ENCODE peak calls at places on chromosome 1, in ten cellular contexts. E is tibial artery, F is mesendoderm, S is tibial nerve, A is H9, O is lower lobe of right lung, T is mucosa of descending colon, G is psoas muscle, R is H1, Y is fibroblast of lung. K is an unnamed sample.
A peak's percentile ranks its signal among the peaks of the same experiment; 100 is the strongest.

GRCh38 chr1:2836333-2836970 is 35.0 kb upstream of the TTC34 start:
- DNase-seq in G (no peak), Y (no peak), O (peak; percentile 34), R (no peak), A (no peak), E (no peak), F (no peak), T (no peak), S (no peak), K (no peak)

GRCh38 chr1:188937965-188938551 is 1539.6 kb downstream of the BRINP3 start:
- DNase-seq in A (no peak), S (no peak), F (peak; percentile 13), R (no peak), T (no peak), G (no peak), Y (peak; percentile 64), O (no peak), E (no peak), K (no peak)

GRCh38 chr1:147389532-147390184 is 147.2 kb downstream of the CHD1L start:
- DNase-seq in O (no peak), S (no peak), T (no peak), Y (peak; percentile 31), R (peak; percentile 62), A (peak; percentile 49), G (no peak), E (no peak), F (peak; percentile 76), K (peak; percentile 62)

GRCh38 chr1:30908886-30909777 is 574 bp upstream of the SDC3 start:
- DNase-seq in T (peak; percentile 55), R (peak; percentile 56), G (no peak), O (no peak), A (peak; percentile 65), Y (no peak), F (peak; percentile 77), E (peak; percentile 32), S (no peak), K (no peak)

GRCh38 chr1:230796626-230797025 is 49.4 kb downstream of the CAPN9 start:
- DNase-seq in R (no peak), G (no peak), S (no peak), F (no peak), E (no peak), T (no peak), A (no peak), O (no peak), Y (no peak), K (no peak)

GRCh38 chr1:233040494-233040893 is 90.1 kb downstream of the NTPCR start:
- DNase-seq in R (no peak), S (no peak), E (no peak), G (no peak), F (no peak), Y (no peak), T (no peak), O (no peak), A (no peak), K (no peak)

GRCh38 chr1:183000563-183000962 is 22.7 kb upstream of the LAMC1 start:
- DNase-seq in F (no peak), O (no peak), Y (peak; percentile 7), G (no peak), E (no peak), R (no peak), T (no peak), S (no peak), A (no peak), K (no peak)

GRCh38 chr1:200154069-200154767 is 126.7 kb downstream of the NR5A2 start:
- DNase-seq in F (peak; percentile 81), Y (peak; percentile 15), R (no peak), S (no peak), G (no peak), E (no peak), T (no peak), O (no peak), A (no peak), K (no peak)

GRCh38 chr1:230842801-230843200 is 25.5 kb downstream of the C1orf198 start:
- DNase-seq in S (no peak), A (no peak), G (no peak), Y (no peak), O (no peak), F (no peak), E (no peak), T (no peak), R (no peak), K (no peak)

GRCh38 chr1:154955718-154956513 is at the start of gene PBXIP1:
- DNase-seq in F (peak; percentile 99), A (peak; percentile 95), T (peak; percentile 64), E (peak; percentile 85), G (peak; percentile 54), S (peak; percentile 71), O (no peak), Y (peak; percentile 86), R (peak; percentile 90), K (peak; percentile 98)

DNA sequence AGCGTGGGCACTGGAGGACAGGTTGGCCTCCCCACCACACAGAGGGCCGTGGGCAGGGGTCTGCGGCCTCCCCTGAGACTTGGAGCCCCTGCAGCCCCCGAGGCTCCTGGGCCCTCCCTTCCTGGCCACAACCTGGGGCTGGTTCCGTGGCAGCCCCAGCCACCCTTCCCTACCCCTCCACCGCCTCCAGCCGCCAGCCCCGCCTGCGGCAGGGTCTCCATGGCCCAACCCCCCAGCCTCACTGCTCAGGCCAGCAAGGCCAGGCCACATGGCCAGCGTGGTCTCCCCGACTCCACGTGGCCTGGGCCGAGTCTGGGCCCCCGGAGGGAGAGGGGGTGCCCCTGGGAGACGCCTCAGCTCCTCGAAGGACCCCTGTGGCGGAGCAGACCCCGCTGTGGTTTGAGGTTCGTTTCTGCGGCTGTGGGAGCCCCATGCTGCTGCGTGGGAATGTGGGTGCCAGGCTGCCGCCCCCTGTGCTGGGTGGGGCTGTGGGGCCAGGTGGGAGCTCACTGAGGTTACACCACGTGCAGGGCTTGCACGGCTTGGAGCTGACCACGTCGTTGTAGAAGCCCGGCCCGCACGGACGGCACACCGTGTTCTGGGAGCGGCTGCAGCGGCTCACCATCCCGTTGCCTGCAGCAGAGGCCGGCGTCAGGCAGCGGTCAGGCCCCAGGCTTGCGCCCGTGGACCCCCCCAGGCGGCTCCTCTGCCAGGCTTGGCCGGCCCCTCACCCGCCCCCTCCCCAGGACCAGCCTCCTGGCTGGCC is 617 bp downstream of the TNFRSF4 start:
- DNase-seq in G (peak; percentile 31), R (no peak), F (no peak), Y (no peak), S (no peak), T (peak; percentile 42), E (no peak), O (no peak), A (no peak), K (no peak)
- H3K4me1 ChIP-seq in G (peaks cover under 1% of the 10 kb centered on the region), R (no peaks in the 10 kb centered on the region), F (no peaks in the 10 kb centered on the region), Y (peaks cover 5% of the 10 kb centered on the region), S (peaks cover 32% of the 10 kb centered on the region), T (peaks cover 15% of the 10 kb centered on the region), E (peaks cover 6% of the 10 kb centered on the region), O (peaks cover 22% of the 10 kb centered on the region), A (no peaks in the 10 kb centered on the region), K (peaks cover 4% of the 10 kb centered on the region)

DNA sequence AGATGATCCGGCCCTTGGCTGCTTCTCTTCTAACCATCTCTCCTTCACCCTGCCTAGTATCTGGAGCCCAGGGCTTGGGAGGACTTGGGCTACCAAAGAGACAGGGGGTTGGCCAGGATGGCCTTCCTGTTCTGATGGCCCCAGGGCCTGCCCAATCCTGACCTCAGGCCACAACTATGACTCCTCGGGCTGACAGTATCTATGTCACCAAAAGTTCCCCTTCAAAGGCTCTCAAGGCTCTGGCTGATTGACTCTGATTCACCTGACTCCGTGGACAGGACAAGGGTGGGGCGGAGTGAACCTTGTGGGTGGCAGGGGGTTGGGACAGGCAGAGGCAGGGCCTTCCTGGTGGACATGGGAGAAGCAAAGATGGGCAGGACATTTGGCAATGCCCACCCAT is 12.7 kb downstream of the MEF2D start:
- DNase-seq in O (no peak), F (no peak), S (no peak), G (no peak), T (no peak), Y (no peak), E (no peak), A (no peak), R (no peak), K (no peak)
- H3K4me1 ChIP-seq in O (peaks cover 86% of the 10 kb centered on the region), F (peaks cover 26% of the 10 kb centered on the region), S (peaks cover 75% of the 10 kb centered on the region), G (peaks cover 91% of the 10 kb centered on the region), T (peaks cover 51% of the 10 kb centered on the region), Y (peaks cover 35% of the 10 kb centered on the region), E (peaks cover 99% of the 10 kb centered on the region), A (peaks cover 19% of the 10 kb centered on the region), R (peaks cover 27% of the 10 kb centered on the region), K (peaks cover 39% of the 10 kb centered on the region)

GRCh38 chr1:172898866-172899265 is 151.9 kb downstream of the TNFSF18 start:
- DNase-seq in R (no peak), E (no peak), O (no peak), A (no peak), G (no peak), T (no peak), F (no peak), S (no peak), Y (peak; percentile 96), K (no peak)

GRCh38 chr1:172895050-172895460 is 155.7 kb downstream of the TNFSF18 start:
- DNase-seq in S (no peak), E (no peak), G (no peak), R (no peak), F (no peak), A (no peak), T (no peak), Y (peak; percentile 25), O (no peak), K (no peak)

GRCh38 chr1:172895761-172896160 is 155.0 kb downstream of the TNFSF18 start:
- DNase-seq in G (no peak), R (no peak), F (no peak), T (no peak), Y (no peak), S (no peak), A (no peak), E (no peak), O (no peak), K (no peak)

GRCh38 chr1:172900359-172900997 is 150.3 kb downstream of the TNFSF18 start:
- DNase-seq in Y (no peak), F (no peak), T (no peak), E (no peak), O (no peak), G (no peak), R (no peak), A (no peak), S (no peak), K (no peak)

GRCh38 chr1:172897738-172898137 is 153.0 kb downstream of the TNFSF18 start:
- DNase-seq in R (no peak), E (no peak), G (no peak), T (no peak), F (no peak), S (no peak), Y (peak; percentile 82), O (no peak), A (no peak), K (no peak)
- H3K4me1 ChIP-seq in R (no peaks in the 10 kb centered on the region), E (peaks cover 8% of the 10 kb centered on the region), G (peaks cover 19% of the 10 kb centered on the region), T (no peaks in the 10 kb centered on the region), F (no peaks in the 10 kb centered on the region), S (peaks cover 7% of the 10 kb centered on the region), Y (peaks cover 17% of the 10 kb centered on the region), O (peaks cover 6% of the 10 kb centered on the region), A (no peaks in the 10 kb centered on the region), K (no peaks in the 10 kb centered on the region)

DNA sequence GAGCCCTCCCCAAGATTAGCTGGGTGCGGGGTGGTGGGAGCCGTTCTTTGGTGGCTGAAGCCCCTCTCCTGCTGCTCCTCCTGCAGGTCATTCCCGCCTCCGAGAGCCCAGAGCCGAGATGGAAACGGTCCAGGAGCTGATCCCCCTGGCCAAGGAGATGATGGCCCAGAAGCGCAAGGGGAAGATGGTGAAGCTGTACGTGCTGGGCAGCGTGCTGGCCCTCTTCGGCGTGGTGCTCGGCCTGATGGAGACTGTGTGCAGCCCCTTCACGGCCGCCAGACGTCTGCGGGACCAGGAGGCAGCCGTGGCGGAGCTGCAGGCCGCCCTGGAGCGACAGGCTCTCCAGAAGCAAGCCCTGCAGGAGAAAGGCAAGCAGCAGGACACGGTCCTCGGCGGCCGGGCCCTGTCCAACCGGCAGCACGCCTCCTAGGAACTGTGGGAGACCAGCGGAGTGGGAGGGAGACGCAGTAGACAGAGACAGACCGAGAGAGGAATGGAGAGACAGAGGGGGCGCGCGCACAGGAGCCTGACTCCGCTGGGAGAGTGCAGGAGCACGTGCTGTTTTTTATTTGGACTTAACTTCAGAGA is 449 bp downstream of the G0S2 start:
- DNase-seq in R (peak; percentile 66), E (no peak), Y (peak; percentile 41), T (peak; percentile 60), A (peak; percentile 57), F (peak; percentile 36), O (peak; percentile 48), S (no peak), G (peak; percentile 41), K (peak; percentile 18)
- H3K4me1 ChIP-seq in R (peaks cover 4% of the 10 kb centered on the region), E (peaks cover 23% of the 10 kb centered on the region), Y (peaks cover 9% of the 10 kb centered on the region), T (peaks cover 18% of the 10 kb centered on the region), A (peaks cover 5% of the 10 kb centered on the region), F (no peaks in the 10 kb centered on the region), O (peaks cover 36% of the 10 kb centered on the region), S (peaks cover 13% of the 10 kb centered on the region), G (peaks cover 31% of the 10 kb centered on the region), K (no peaks in the 10 kb centered on the region)

K was measured in NT2/D1.